ENCODE peak calls at places on chromosomes 3 and 15, in five cellular contexts. One of them, this sample, is unnamed.

GRCh38 chr3:118909751-118910150 is 124.9 kb downstream of the IGSF11 start:
- DNase-seq in HepG2: no peak
- DNase-seq in GM12878: no peak
- DNase-seq in HEK293T: no peak
- DNase-seq in H1: no peak
- DNase-seq in this sample: no peak

GRCh38 chr3:115697263-115698053 is 74.1 kb downstream of the GAP43 start:
- DNase-seq in H1: no peak
- DNase-seq in HepG2: no peak
- DNase-seq in HEK293T: no peak
- DNase-seq in GM12878: no peak
- DNase-seq in this sample: no peak

GRCh38 chr3:135329479-135329878 is 534.4 kb downstream of the EPHB1 start:
- DNase-seq in HEK293T: no peak
- DNase-seq in HepG2: no peak
- DNase-seq in GM12878: no peak
- DNase-seq in H1: no peak
- DNase-seq in this sample: no peak

GRCh38 chr15:81050806-81051205 is 50.1 kb downstream of the TLNRD1 start:
- DNase-seq in HEK293T: no peak
- DNase-seq in H1: no peak
- DNase-seq in GM12878: no peak
- DNase-seq in HepG2: no peak
- DNase-seq in this sample: no peak

GRCh38 chr15:70483513-70483912 is 279.8 kb downstream of the UACA start:
- DNase-seq in HepG2: no peak
- DNase-seq in HEK293T: no peak
- DNase-seq in GM12878: no peak
- DNase-seq in H1: no peak
- DNase-seq in this sample: no peak

GRCh38 chr3:184289426-184289938 is 9.6 kb upstream of the PSMD2 start:
- DNase-seq in H1: peak; percentile 57
- DNase-seq in HEK293T: peak; percentile 69
- DNase-seq in HepG2: no peak
- DNase-seq in GM12878: no peak
- DNase-seq in this sample: peak; percentile 75

GRCh38 chr15:92683511-92683834 is 27.9 kb upstream of the FAM174B start:
- DNase-seq in HepG2: peak; percentile 50
- DNase-seq in HEK293T: no peak
- DNase-seq in GM12878: no peak
- DNase-seq in H1: peak; percentile 25
- DNase-seq in this sample: peak; percentile 85

GRCh38 chr15:52162260-52162659 is 28.9 kb downstream of the GNB5 start:
- DNase-seq in HepG2: no peak
- DNase-seq in HEK293T: no peak
- DNase-seq in GM12878: no peak
- DNase-seq in H1: no peak
- DNase-seq in this sample: no peak

GRCh38 chr3:189806171-189806951 is 175.2 kb downstream of the TP63 start:
- DNase-seq in HepG2: no peak
- DNase-seq in HEK293T: no peak
- DNase-seq in GM12878: no peak
- DNase-seq in H1: no peak
- DNase-seq in this sample: peak; percentile 74

GRCh38 chr15:33866101-33866737 is 102.1 kb upstream of the CHRM5 start:
- DNase-seq in HEK293T: no peak
- DNase-seq in GM12878: no peak
- DNase-seq in H1: no peak
- DNase-seq in HepG2: no peak
- DNase-seq in this sample: no peak

GRCh38 chr3:16887130-16887529 is 2.4 kb downstream of the PLCL2 start:
- DNase-seq in H1: no peak
- DNase-seq in HEK293T: no peak
- DNase-seq in HepG2: no peak
- DNase-seq in GM12878: no peak
- DNase-seq in this sample: no peak

GRCh38 chr3:153442799-153443487 is 280.9 kb downstream of the RAP2B start:
- DNase-seq in HEK293T: no peak
- DNase-seq in GM12878: no peak
- DNase-seq in HepG2: no peak
- DNase-seq in H1: no peak
- DNase-seq in this sample: no peak

GRCh38 chr3:42353632-42354031 is 56.8 kb downstream of the LYZL4 start:
- DNase-seq in HEK293T: no peak
- DNase-seq in HepG2: no peak
- DNase-seq in GM12878: no peak
- DNase-seq in H1: no peak
- DNase-seq in this sample: no peak

GRCh38 chr15:89845305-89845893 is 30.7 kb upstream of the ANPEP start:
- DNase-seq in GM12878: no peak
- DNase-seq in HepG2: peak; percentile 66
- DNase-seq in HEK293T: no peak
- DNase-seq in H1: no peak
- DNase-seq in this sample: no peak

GRCh38 chr3:48694610-48695051 is 8.9 kb upstream of the NCKIPSD start:
- DNase-seq in H1: no peak
- DNase-seq in HepG2: no peak
- DNase-seq in GM12878: no peak
- DNase-seq in HEK293T: no peak
- DNase-seq in this sample: no peak

GRCh38 chr3:76997733-76998132 is 42.2 kb upstream of the ROBO2 start:
- DNase-seq in HepG2: no peak
- DNase-seq in H1: no peak
- DNase-seq in HEK293T: no peak
- DNase-seq in GM12878: no peak
- DNase-seq in this sample: no peak

GRCh38 chr15:88202231-88202630 is 54.3 kb downstream of the NTRK3 start:
- DNase-seq in HepG2: no peak
- DNase-seq in GM12878: no peak
- DNase-seq in H1: no peak
- DNase-seq in HEK293T: no peak
- DNase-seq in this sample: no peak

GRCh38 chr15:68431792-68432401 is at the start of gene ITGA11:
- DNase-seq in H1: no peak
- DNase-seq in HEK293T: peak; percentile 48
- DNase-seq in HepG2: no peak
- DNase-seq in GM12878: no peak
- DNase-seq in this sample: peak; percentile 39

GRCh38 chr15:101718896-101719295 is 5.4 kb downstream of the TARS3 start:
- DNase-seq in HepG2: no peak
- DNase-seq in HEK293T: no peak
- DNase-seq in GM12878: no peak
- DNase-seq in H1: no peak
- DNase-seq in this sample: no peak

GRCh38 chr3:196399485-196399945 is 32.7 kb downstream of the UBXN7 start:
- DNase-seq in H1: no peak
- DNase-seq in HEK293T: no peak
- DNase-seq in HepG2: peak; percentile 4
- DNase-seq in GM12878: no peak
- DNase-seq in this sample: no peak

GRCh38 chr3:61847784-61848462 is 286.6 kb downstream of the PTPRG start:
- DNase-seq in HepG2: peak; percentile 17
- DNase-seq in H1: no peak
- DNase-seq in HEK293T: no peak
- DNase-seq in GM12878: no peak
- DNase-seq in this sample: peak; percentile 51

GRCh38 chr3:61772439-61772838 is 211.1 kb downstream of the PTPRG start:
- DNase-seq in H1: no peak
- DNase-seq in HEK293T: no peak
- DNase-seq in GM12878: no peak
- DNase-seq in HepG2: no peak
- DNase-seq in this sample: no peak

GRCh38 chr15:62428259-62428658 is 263.2 kb upstream of the C2CD4B start:
- DNase-seq in GM12878: no peak
- DNase-seq in HepG2: no peak
- DNase-seq in HEK293T: no peak
- DNase-seq in H1: no peak
- DNase-seq in this sample: no peak

GRCh38 chr15:71588746-71589145 is 221.6 kb upstream of the NR2E3 start:
- DNase-seq in HEK293T: no peak
- DNase-seq in HepG2: peak; percentile 10
- DNase-seq in H1: no peak
- DNase-seq in GM12878: no peak
- DNase-seq in this sample: peak; percentile 79

GRCh38 chr3:59192473-59192872 is 142.6 kb upstream of the CFAP20DC start:
- DNase-seq in HepG2: no peak
- DNase-seq in GM12878: no peak
- DNase-seq in H1: no peak
- DNase-seq in HEK293T: no peak
- DNase-seq in this sample: no peak

GRCh38 chr3:36408146-36408545 is 27.8 kb downstream of the STAC start:
- DNase-seq in HepG2: peak; percentile 1
- DNase-seq in HEK293T: no peak
- DNase-seq in H1: no peak
- DNase-seq in GM12878: no peak
- DNase-seq in this sample: no peak

GRCh38 chr15:57596978-57597377 is 5.3 kb downstream of the MYZAP start:
- DNase-seq in HepG2: no peak
- DNase-seq in H1: no peak
- DNase-seq in HEK293T: no peak
- DNase-seq in GM12878: no peak
- DNase-seq in this sample: no peak

GRCh38 chr3:49411550-49411967 is 217 bp downstream of the RHOA start:
- DNase-seq in GM12878: no peak
- DNase-seq in HepG2: peak; percentile 44
- DNase-seq in HEK293T: peak; percentile 20
- DNase-seq in H1: no peak
- DNase-seq in this sample: no peak

GRCh38 chr3:41267975-41268640 is 68.8 kb downstream of the CTNNB1 start:
- DNase-seq in HepG2: peak; percentile 96
- DNase-seq in H1: no peak
- DNase-seq in HEK293T: no peak
- DNase-seq in GM12878: no peak
- DNase-seq in this sample: no peak

GRCh38 chr3:126022741-126023359 is 53.9 kb downstream of the ROPN1B start:
- DNase-seq in HEK293T: no peak
- DNase-seq in GM12878: no peak
- DNase-seq in HepG2: no peak
- DNase-seq in H1: no peak
- DNase-seq in this sample: no peak

GRCh38 chr3:57298041-57298440 is 5.6 kb upstream of the ASB14 start:
- DNase-seq in GM12878: no peak
- DNase-seq in HepG2: peak; percentile 5
- DNase-seq in HEK293T: no peak
- DNase-seq in H1: no peak
- DNase-seq in this sample: no peak

GRCh38 chr3:33777996-33778395 is 20.4 kb upstream of the PDCD6IP start:
- DNase-seq in H1: no peak
- DNase-seq in HepG2: no peak
- DNase-seq in HEK293T: no peak
- DNase-seq in GM12878: no peak
- DNase-seq in this sample: no peak

GRCh38 chr3:192597511-192597910 is 129.8 kb downstream of the FGF12 start:
- DNase-seq in HEK293T: no peak
- DNase-seq in H1: no peak
- DNase-seq in HepG2: no peak
- DNase-seq in GM12878: no peak
- DNase-seq in this sample: no peak

GRCh38 chr3:28504945-28505344 is 156.3 kb upstream of the AZI2 start:
- DNase-seq in HepG2: no peak
- DNase-seq in HEK293T: no peak
- DNase-seq in H1: no peak
- DNase-seq in GM12878: no peak
- DNase-seq in this sample: peak; percentile 23

GRCh38 chr3:126937533-126938432 is 45.1 kb upstream of the PLXNA1 start:
- DNase-seq in H1: no peak
- DNase-seq in GM12878: no peak
- DNase-seq in HEK293T: no peak
- DNase-seq in HepG2: no peak
- DNase-seq in this sample: no peak

DNA sequence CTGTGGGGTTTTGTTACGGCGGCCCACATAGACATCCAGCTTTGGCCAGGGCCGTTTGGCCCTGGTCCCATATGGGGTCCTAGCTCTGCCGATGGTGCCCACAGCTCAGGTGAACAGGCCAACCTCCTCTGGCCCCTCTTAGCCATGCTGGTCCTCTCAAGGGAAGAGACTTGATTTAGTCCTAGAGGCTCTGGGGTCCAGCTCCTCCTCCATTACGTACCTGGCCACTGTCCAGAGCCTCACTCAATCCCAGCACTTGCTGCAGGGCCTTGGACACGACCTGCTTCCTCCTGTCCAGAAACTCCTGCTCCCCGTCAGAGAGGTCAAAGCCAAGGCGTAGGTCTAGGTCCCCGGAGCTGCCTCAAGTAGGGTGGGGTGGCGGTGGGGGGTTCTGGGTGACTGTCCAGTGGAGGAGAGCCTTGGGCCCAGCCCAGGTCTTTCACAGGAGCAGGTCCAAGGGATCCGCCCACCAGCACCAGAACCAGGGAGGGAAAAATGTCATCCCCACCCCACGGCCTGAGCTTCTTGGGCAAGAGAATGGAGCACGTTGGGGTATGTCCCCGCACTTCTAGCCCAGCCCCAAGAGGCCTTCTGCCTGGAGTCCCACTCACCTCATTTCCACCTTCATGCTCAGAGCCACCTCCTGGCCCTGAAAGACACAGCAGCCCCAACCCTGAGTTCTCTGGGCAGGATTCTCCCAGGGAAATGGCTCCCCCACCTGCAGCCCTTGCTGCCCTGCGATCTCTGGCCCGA is 6.8 kb downstream of the PLA2G4F start:
- DNase-seq in HepG2: peak; percentile 15
- DNase-seq in GM12878: no peak
- DNase-seq in H1: no peak
- DNase-seq in HEK293T: no peak
- DNase-seq in this sample: no peak
- TF ChIP-seq SUZ12 in HepG2: no peak
- TF ChIP-seq SUZ12 in GM12878: no peak
- TF ChIP-seq SUZ12 in H1: no peak
- TF ChIP-seq SUZ12 in HEK293T: no peak
- TF ChIP-seq SUZ12 in this sample: no peak

GRCh38 chr3:186121968-186122367 is 13.1 kb upstream of the ETV5 start:
- DNase-seq in H1: no peak
- DNase-seq in HepG2: no peak
- DNase-seq in HEK293T: no peak
- DNase-seq in GM12878: no peak
- DNase-seq in this sample: no peak
- TF ChIP-seq SUZ12 in H1: no peak
- TF ChIP-seq SUZ12 in HepG2: no peak
- TF ChIP-seq SUZ12 in HEK293T: no peak
- TF ChIP-seq SUZ12 in GM12878: no peak
- TF ChIP-seq SUZ12 in this sample: no peak

DNA sequence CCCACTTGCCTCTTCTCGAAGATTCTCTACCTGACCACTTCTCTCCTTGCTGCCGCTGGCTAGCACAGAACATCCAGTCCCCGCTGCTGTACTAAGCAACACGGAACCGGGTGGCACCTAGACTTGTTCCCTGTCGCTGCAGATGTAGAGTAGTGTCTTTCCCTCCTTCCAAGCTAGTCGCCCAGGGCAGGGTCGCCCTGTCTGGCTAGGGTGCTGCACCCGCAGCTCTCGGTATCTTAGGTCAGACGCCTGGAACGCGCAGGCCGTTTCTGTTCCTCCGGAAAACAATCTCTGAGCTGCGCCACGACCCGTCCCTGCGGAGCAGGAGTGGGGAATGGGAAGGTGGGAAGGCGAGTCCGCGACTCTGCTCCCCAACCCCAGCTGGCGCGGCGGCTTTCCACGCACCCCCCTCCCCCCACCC is 758 bp upstream of the SNX33 start:
- DNase-seq in H1: no peak
- DNase-seq in HepG2: no peak
- DNase-seq in GM12878: no peak
- DNase-seq in HEK293T: peak; percentile 38
- DNase-seq in this sample: no peak
- TF ChIP-seq SUZ12 in H1: peak; percentile 53
- TF ChIP-seq SUZ12 in HepG2: no peak
- TF ChIP-seq SUZ12 in GM12878: no peak
- TF ChIP-seq SUZ12 in HEK293T: no peak
- TF ChIP-seq SUZ12 in this sample: no peak

GRCh38 chr3:51311055-51311454 is 74.0 kb upstream of the MANF start:
- DNase-seq in GM12878: no peak
- DNase-seq in HepG2: peak; percentile 28
- DNase-seq in H1: no peak
- DNase-seq in HEK293T: peak; percentile 30
- DNase-seq in this sample: no peak
- TF ChIP-seq SUZ12 in GM12878: no peak
- TF ChIP-seq SUZ12 in HepG2: no peak
- TF ChIP-seq SUZ12 in H1: no peak
- TF ChIP-seq SUZ12 in HEK293T: no peak
- TF ChIP-seq SUZ12 in this sample: no peak